ENCODE peak calls at places on chromosomes 7 and 10, in nine cellular contexts. E, F, W, K, N, P, S, U and A are unnamed samples. For H3K9me3, the result is how much of the 10 kb centered on the place peaks cover.

GRCh38 chr10:22491480-22491879 is 146.2 kb downstream of the SPAG6 start:
- DNase-seq in N (no peak), E (peak), K (no peak), P (no peak), S (no peak), U (no peak), F (no peak), W (no peak), A (no peak)

GRCh38 chr7:105800442-105800841 is 76.0 kb downstream of the ATXN7L1 start:
- DNase-seq in K (no peak), F (no peak), P (no peak), W (no peak), E (no peak), N (no peak), U (no peak), S (no peak), A (no peak)

GRCh38 chr10:100006241-100006886 is 3.4 kb downstream of the DNMBP start:
- DNase-seq in N (no peak), W (no peak), U (peak), S (no peak), K (no peak), F (no peak), P (no peak), E (no peak), A (no peak)

GRCh38 chr10:99234067-99234738 is 1.4 kb downstream of the HPSE2 start:
- DNase-seq in S (peak), P (peak), N (no peak), W (peak), F (no peak), E (peak), K (peak), U (peak), A (peak)

GRCh38 chr10:131936756-131937155 is 35.9 kb downstream of the PPP2R2D start:
- DNase-seq in W (no peak), P (peak), S (no peak), N (no peak), F (no peak), E (no peak), U (no peak), K (no peak), A (no peak)

GRCh38 chr10:93150289-93150688 is 76.6 kb downstream of the CYP26A1 start:
- DNase-seq in P (no peak), S (no peak), W (no peak), N (no peak), E (no peak), U (no peak), F (no peak), K (no peak), A (no peak)

GRCh38 chr7:98244871-98245270 is 7.2 kb downstream of the TECPR1 start:
- DNase-seq in S (no peak), P (no peak), E (no peak), F (no peak), W (no peak), N (no peak), U (no peak), K (no peak), A (no peak)

GRCh38 chr7:80153446-80153845 is 18.8 kb downstream of the GNAI1 start:
- DNase-seq in F (no peak), E (no peak), P (no peak), W (no peak), U (no peak), N (no peak), K (no peak), S (no peak), A (no peak)

GRCh38 chr7:55370001-55370400 is 4.9 kb downstream of the LANCL2 start:
- DNase-seq in S (no peak), U (no peak), K (no peak), N (no peak), P (no peak), E (no peak), W (no peak), F (no peak), A (no peak)

GRCh38 chr7:20114463-20114862 is 102.7 kb downstream of the MACC1 start:
- DNase-seq in S (peak), K (no peak), P (no peak), E (peak), U (peak), W (no peak), N (peak), F (no peak), A (peak)

GRCh38 chr10:35470967-35471366 is 134.2 kb upstream of the GJD4 start:
- DNase-seq in S (no peak), K (no peak), N (no peak), E (no peak), P (no peak), F (no peak), W (no peak), U (no peak), A (no peak)

GRCh38 chr7:55733584-55733983 is 129.0 kb downstream of the SEPTIN14 start:
- DNase-seq in W (no peak), S (no peak), K (no peak), N (no peak), U (no peak), F (no peak), E (no peak), P (no peak), A (no peak)

GRCh38 chr10:21385996-21386620 is 139.4 kb downstream of the SKIDA1 start:
- DNase-seq in N (no peak), W (no peak), F (no peak), K (no peak), S (no peak), E (no peak), U (no peak), P (no peak), A (no peak)

GRCh38 chr10:122021828-122022227 is 32.9 kb downstream of the TACC2 start:
- DNase-seq in N (no peak), K (no peak), P (no peak), W (no peak), U (no peak), S (no peak), E (no peak), F (no peak), A (no peak)

GRCh38 chr10:61139230-61139928 is 195.4 kb upstream of the RHOBTB1 start:
- DNase-seq in F (no peak), U (no peak), P (no peak), E (no peak), W (no peak), N (no peak), S (no peak), K (no peak), A (no peak)

GRCh38 chr7:90698616-90699015 is 102.5 kb downstream of the CDK14 start:
- DNase-seq in E (no peak), W (no peak), S (no peak), U (no peak), N (no peak), K (no peak), F (no peak), P (no peak), A (no peak)

GRCh38 chr7:87833130-87833529 is 43.0 kb downstream of the SLC25A40 start:
- DNase-seq in F (no peak), E (no peak), N (no peak), S (no peak), W (peak), U (no peak), K (no peak), P (no peak), A (no peak)

GRCh38 chr10:24533981-24534380 is 189.7 kb downstream of the ARHGAP21 start:
- DNase-seq in P (no peak), S (no peak), K (no peak), E (no peak), N (no peak), F (no peak), W (no peak), U (no peak), A (no peak)

GRCh38 chr7:84245831-84246230 is 51.2 kb upstream of the SEMA3A start:
- DNase-seq in E (no peak), W (no peak), P (no peak), S (peak), K (no peak), F (no peak), U (no peak), N (no peak), A (peak)

GRCh38 chr7:25891591-25891990 is 260.4 kb upstream of the NFE2L3 start:
- DNase-seq in K (no peak), U (no peak), W (no peak), F (no peak), N (no peak), E (no peak), S (no peak), P (no peak), A (no peak)

GRCh38 chr7:155810607-155811559 is 1.4 kb downstream of the SHH start:
- DNase-seq in E (no peak), S (no peak), K (no peak), N (no peak), W (no peak), U (no peak), P (no peak), F (no peak), A (no peak)

GRCh38 chr7:20407585-20408466 is 77.1 kb downstream of the ITGB8 start:
- DNase-seq in F (no peak), E (peak), N (no peak), P (peak), S (no peak), U (peak), W (peak), K (peak), A (no peak)

GRCh38 chr10:128035557-128035973 is 90.7 kb downstream of the MKI67 start:
- DNase-seq in P (peak), W (peak), U (peak), K (peak), E (peak), F (peak), N (peak), S (peak), A (no peak)

GRCh38 chr10:62238880-62239279 is 29.8 kb downstream of the RTKN2 start:
- DNase-seq in W (peak), N (no peak), F (no peak), U (no peak), E (no peak), K (no peak), S (no peak), P (no peak), A (no peak)

GRCh38 chr7:98470131-98470985 is 69.5 kb upstream of the BAIAP2L1 start:
- DNase-seq in F (no peak), U (peak), N (peak), S (peak), W (peak), P (peak), K (no peak), E (no peak), A (peak)

GRCh38 chr10:127500098-127500497 is 49.0 kb upstream of the NPS start:
- DNase-seq in K (no peak), W (no peak), N (no peak), P (no peak), F (no peak), S (no peak), E (no peak), U (no peak), A (no peak)

GRCh38 chr10:63644398-63645142 is 123.4 kb downstream of the REEP3 start:
- DNase-seq in K (no peak), E (no peak), F (no peak), S (no peak), W (peak), U (no peak), P (no peak), N (no peak), A (no peak)

GRCh38 chr10:50807851-50808776 is 68.4 kb downstream of the ASAH2B start:
- DNase-seq in S (no peak), P (no peak), K (no peak), U (no peak), F (no peak), E (no peak), W (no peak), N (no peak), A (no peak)

GRCh38 chr10:48653347-48653746 is 31.3 kb upstream of the WDFY4 start:
- DNase-seq in E (no peak), U (no peak), K (no peak), P (no peak), S (no peak), F (no peak), W (no peak), N (no peak), A (no peak)

GRCh38 chr10:46787321-46787615 is 124.0 kb upstream of the PTPN20 start:
- DNase-seq in P (no peak), U (no peak), S (no peak), E (peak), K (no peak), N (no peak), W (peak), F (no peak), A (no peak)

GRCh38 chr7:75968561-75969001 is 25.8 kb downstream of the TMEM120A start:
- DNase-seq in U (peak), N (no peak), S (no peak), E (no peak), K (no peak), W (no peak), F (no peak), P (no peak), A (no peak)

DNA sequence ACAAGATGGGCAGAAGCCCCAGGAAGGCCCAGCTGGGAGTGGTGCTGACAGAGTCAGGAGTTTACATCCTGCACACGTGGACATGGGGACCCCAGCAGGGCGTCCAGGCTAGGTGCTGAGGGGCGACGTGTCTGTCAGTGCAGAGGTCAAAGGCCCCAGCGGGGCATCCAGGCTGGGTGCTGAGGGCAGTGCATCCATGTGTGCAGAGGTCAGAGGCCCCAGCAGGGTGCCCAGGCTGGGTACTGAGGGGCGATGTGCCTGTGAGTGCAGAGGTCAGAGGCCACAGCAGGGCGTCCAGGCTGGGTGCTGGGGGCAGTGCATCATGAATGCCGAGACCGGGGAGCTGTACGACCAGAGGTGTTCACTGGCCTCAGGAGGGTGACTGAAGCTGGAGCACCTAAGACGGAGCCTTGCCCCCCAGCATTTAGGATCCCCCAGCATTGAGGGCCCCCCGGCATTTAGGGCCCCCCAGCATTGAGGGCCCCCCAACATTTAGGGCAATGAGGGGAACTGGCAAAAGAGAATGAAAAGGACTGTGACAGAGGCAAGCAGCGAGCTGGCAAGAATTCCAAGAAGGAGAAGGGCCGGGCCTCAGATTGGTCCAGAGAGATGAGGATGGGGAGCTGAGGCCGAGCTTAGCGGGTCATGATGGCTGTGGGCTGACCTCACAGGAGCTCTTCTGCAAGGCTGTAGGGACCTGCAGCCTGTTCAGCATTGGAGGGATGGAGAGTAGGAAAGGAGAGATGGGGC is 474.9 kb downstream of the PTPRN2 start:
- DNase-seq in F (no peak), E (no peak), K (peak), N (no peak), W (no peak), P (no peak), S (no peak), U (no peak), A (no peak)
- H3K9me3 ChIP-seq in F (under half), E (half or more), K (under half), N (under half), W (under half), P (under half), S (under half), U (under half), A (under half)

GRCh38 chr10:43640603-43641002 is 8.1 kb downstream of the ZNF32 start:
- DNase-seq in N (no peak), F (no peak), E (no peak), K (no peak), P (no peak), U (no peak), S (no peak), W (no peak), A (no peak)
- H3K9me3 ChIP-seq in N (under half), F (under half), E (half or more), K (under half), P (half or more), U (under half), S (under half), W (under half), A (half or more)

DNA sequence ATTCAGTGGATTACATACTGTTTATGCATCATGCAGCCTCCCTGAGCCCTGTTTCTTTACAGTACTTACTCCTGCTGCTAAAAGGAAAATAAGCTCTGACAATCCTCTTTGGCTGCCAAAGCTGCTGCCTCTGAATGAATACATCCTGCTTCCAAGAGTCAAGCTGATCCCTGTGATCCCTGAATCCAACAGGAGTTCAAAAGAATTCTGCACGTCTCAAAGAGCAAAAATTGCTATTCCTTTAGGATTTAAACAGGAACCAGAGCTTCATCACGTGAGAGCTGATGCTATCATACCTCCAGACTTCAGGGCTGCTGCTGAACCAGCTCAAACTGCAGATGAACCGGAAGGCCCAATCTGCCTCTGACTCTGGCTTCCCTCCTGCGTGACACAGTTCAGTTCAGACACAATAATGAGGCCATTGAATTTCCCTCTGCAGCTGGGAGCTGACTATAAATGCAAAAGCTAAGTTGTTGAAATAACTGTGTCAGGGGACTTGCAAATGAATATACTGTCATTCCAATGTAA is 851.0 kb upstream of the PHF14 start:
- DNase-seq in U (peak), E (peak), P (no peak), S (no peak), K (no peak), F (no peak), W (no peak), N (peak), A (no peak)
- H3K9me3 ChIP-seq in U (under half), E (under half), P (under half), S (under half), K (under half), F (under half), W (under half), N (under half), A (under half)

GRCh38 chr10:110976577-110976976 is 57.2 kb downstream of the SHOC2 start:
- DNase-seq in K (no peak), N (no peak), F (no peak), S (no peak), U (no peak), P (no peak), W (no peak), E (no peak), A (no peak)
- H3K9me3 ChIP-seq in K (under half), N (under half), F (under half), S (under half), U (under half), P (under half), W (under half), E (under half), A (under half)

DNA sequence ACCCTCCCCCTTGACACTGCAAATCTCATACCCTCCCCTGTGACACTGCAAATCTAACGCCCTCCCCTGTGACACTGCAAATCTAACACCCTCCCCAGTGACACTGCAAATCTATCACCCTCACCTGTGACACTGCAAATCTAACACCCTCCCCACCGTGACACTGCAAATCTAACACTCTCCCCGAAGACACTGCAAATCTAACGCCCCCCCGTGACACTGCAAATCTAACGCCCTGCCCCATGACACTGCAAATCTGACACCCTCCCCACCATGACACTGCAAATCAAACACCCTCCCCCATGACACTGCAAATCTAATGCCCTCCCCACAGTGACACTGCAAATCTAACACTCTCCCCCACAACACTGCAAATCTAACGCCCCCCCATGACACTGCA is 603.7 kb downstream of the DNAJB6 start:
- DNase-seq in S (no peak), N (no peak), U (no peak), F (no peak), E (no peak), K (no peak), P (no peak), W (no peak), A (no peak)
- H3K9me3 ChIP-seq in S (under half), N (under half), U (under half), F (under half), E (under half), K (under half), P (under half), W (under half), A (under half)